ENCODE peak calls at places on chromosomes 6 and 20, in five cellular contexts. Q is K562, H is HepG2, P is SK-N-SH, X is GM12878. N is an unnamed sample.

GRCh38 chr20:49245921-49246740 is 26.9 kb downstream of the DDX27 start:
- DNase-seq in Q (peak), H (peak), X (no peak), P (peak), N (no peak)

GRCh38 chr6:37038297-37039198 is 33.1 kb downstream of the FGD2 start:
- DNase-seq in Q (peak), P (peak), H (no peak), X (no peak), N (no peak)

GRCh38 chr6:135322427-135323201 is 141.5 kb downstream of the MYB start:
- DNase-seq in X (peak), H (no peak), Q (no peak), P (no peak), N (no peak)

GRCh38 chr6:160137989-160138835 is 16.6 kb downstream of the SLC22A1 start:
- DNase-seq in P (peak), X (peak), Q (peak), H (peak), N (no peak)

GRCh38 chr6:44800171-44800671 is 412.7 kb downstream of the CDC5L start:
- DNase-seq in H (peak), Q (no peak), X (no peak), P (no peak), N (no peak)

GRCh38 chr6:151807513-151808330 is at the start of gene ESR1:
- DNase-seq in P (peak), H (no peak), X (no peak), Q (no peak), N (peak)

GRCh38 chr6:159416891-159417540 is 247.8 kb downstream of the FNDC1 start:
- DNase-seq in H (no peak), Q (no peak), P (no peak), X (no peak), N (no peak)

GRCh38 chr6:113734886-113735481 is 122.2 kb upstream of the MARCKS start:
- DNase-seq in X (no peak), P (no peak), H (no peak), Q (no peak), N (no peak)

GRCh38 chr6:91653324-91653723 is 1066.5 kb upstream of the MAP3K7 start:
- DNase-seq in P (no peak), Q (no peak), X (no peak), H (no peak), N (no peak)

GRCh38 chr20:63434599-63435378 is 37.7 kb downstream of the KCNQ2 start:
- DNase-seq in H (peak), Q (peak), P (peak), X (peak), N (peak)

GRCh38 chr20:42886046-42886445 is 303.7 kb downstream of the PTPRT start:
- DNase-seq in X (no peak), Q (no peak), P (no peak), H (no peak), N (no peak)

GRCh38 chr6:158229823-158230222 is 61.7 kb downstream of the GTF2H5 start:
- DNase-seq in P (no peak), H (no peak), X (no peak), Q (no peak), N (no peak)

GRCh38 chr6:137571854-137572253 is 77.7 kb upstream of the OLIG3 start:
- DNase-seq in Q (peak), P (peak), X (no peak), H (peak), N (peak)

GRCh38 chr6:186221-186965 is 105.9 kb upstream of the DUSP22 start:
- DNase-seq in P (no peak), X (no peak), Q (no peak), H (peak), N (no peak)

GRCh38 chr6:93727447-93727846 is 308.1 kb upstream of the EPHA7 start:
- DNase-seq in H (no peak), P (no peak), X (no peak), Q (no peak), N (no peak)

DNA sequence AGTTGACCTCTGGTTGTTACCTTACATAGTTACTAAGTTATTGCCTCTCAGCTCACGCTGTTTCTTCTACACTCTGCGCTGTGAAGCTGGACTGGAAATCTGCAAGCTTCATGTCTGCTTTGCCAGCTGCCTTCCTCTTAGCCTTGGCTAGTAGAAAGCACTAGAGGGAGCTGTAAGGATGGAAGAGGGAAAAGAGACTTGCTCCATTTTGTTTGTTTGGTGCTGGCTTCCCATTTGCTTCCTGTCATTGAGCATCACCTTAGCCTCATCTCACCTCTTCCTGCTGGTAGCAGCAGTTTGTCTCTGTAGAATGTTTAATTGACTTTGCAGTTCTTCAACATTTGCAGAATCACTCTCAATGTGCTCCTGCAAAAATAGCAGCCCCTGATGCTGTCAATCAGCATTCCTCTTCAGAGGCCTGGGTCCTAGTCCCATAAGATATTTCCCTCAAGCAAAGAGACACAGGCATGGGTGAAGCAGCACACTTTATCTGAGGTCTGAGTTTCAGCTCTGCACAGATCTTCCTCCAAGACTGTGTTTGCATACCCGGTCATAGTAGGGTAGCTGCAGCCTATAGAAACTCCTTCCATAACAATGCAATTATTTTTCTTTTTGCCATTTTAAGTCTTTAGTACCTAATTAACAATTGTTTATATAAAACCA is 302.2 kb upstream of the EPHA7 start:
- DNase-seq in X (no peak), H (peak), Q (no peak), P (no peak), N (peak)
- TF ChIP-seq YY1 in X (no peak), H (no peak), Q (no peak), P (no peak), N (peak)

GRCh38 chr6:11414564-11414963 is 123.0 kb upstream of the TMEM170B start:
- DNase-seq in P (no peak), X (peak), H (peak), Q (no peak), N (no peak)

GRCh38 chr6:11413728-11414127 is 123.8 kb upstream of the TMEM170B start:
- DNase-seq in X (no peak), Q (no peak), H (no peak), P (no peak), N (no peak)

GRCh38 chr6:11419763-11420453 is 117.6 kb upstream of the TMEM170B start:
- DNase-seq in Q (no peak), H (no peak), X (no peak), P (no peak), N (no peak)

GRCh38 chr6:11416936-11417576 is 120.5 kb upstream of the TMEM170B start:
- DNase-seq in X (no peak), P (no peak), Q (no peak), H (no peak), N (no peak)

GRCh38 chr6:11418290-11418905 is 119.2 kb upstream of the TMEM170B start:
- DNase-seq in H (no peak), Q (no peak), X (no peak), P (no peak), N (no peak)
- TF ChIP-seq RFX5 in H (no peak), Q (no peak), X (no peak), P (no peak), N (no peak)

DNA sequence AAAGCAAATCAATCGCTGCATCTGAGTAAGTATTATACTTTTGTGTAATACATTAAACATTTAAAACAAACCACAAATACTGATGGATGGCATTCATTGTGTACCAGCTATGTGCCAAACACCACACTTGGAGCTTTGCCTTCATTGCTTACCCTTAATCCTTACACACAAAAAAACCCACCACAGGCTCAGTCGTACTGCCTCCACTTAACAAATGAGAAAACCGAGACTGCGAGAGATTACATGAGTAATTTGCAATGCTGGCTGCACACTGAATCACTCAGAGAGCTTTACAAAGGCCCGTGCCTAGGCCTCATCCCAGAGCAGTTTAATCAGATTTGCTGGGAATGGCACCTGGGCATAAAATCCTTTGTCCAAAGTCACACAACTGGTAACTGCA is 130.5 kb downstream of the EDN1 start:
- DNase-seq in P (no peak), X (no peak), H (no peak), Q (no peak), N (no peak)
- TF ChIP-seq YY1 in P (no peak), X (no peak), H (no peak), Q (no peak), N (no peak)

GRCh38 chr6:95120984-95121383 is 456.4 kb upstream of the MANEA start:
- DNase-seq in H (no peak), P (no peak), Q (no peak), X (no peak), N (no peak)

GRCh38 chr6:95119927-95120326 is 457.4 kb upstream of the MANEA start:
- DNase-seq in P (no peak), Q (no peak), H (no peak), X (no peak), N (no peak)

DNA sequence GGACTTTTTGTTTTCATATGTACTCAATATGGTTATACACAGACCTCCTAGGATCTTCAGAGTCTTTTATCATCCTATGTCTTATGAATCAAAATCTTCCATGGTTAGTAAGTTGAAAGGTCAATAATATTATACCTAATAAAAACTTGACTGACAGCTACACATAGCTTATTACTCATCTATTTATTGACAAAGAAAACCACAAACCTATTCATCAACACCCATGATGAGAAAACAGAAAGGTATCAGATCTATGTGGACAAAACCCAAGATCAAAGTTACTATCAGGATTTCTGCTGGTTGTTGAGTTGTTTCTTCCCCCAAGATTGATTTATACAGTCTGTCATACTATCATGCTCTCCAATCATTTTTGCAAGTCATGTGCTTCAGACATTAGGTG is 460.1 kb upstream of the MANEA start:
- DNase-seq in P (no peak), X (no peak), H (no peak), Q (no peak), N (no peak)
- TF ChIP-seq RFX5 in P (no peak), X (no peak), H (no peak), Q (no peak), N (no peak)

DNA sequence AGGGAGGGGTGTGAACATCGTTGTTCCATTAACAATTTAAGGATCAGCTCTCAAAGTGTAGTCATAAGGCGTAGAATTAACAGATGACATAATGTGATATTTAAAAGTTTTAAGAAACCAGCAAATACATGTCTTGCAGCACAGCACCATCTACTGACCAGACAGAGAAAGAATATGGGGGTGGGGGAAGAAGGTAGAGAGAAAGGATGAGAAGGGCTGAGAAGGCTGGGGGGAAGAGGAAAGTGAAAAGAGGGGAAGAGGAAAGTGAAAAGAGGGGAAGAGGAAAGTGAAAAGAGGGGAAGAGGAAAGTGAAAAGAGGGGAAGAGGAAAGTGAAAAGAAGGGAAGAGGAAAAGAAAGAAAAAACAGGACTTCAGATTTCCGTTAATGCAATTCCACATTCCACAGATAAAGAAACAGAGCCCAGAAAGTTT is 80.9 kb downstream of the HAO1 start:
- DNase-seq in X (peak), H (peak), Q (no peak), P (peak), N (no peak)
- TF ChIP-seq YY1 in X (no peak), H (no peak), Q (no peak), P (no peak), N (no peak)

DNA sequence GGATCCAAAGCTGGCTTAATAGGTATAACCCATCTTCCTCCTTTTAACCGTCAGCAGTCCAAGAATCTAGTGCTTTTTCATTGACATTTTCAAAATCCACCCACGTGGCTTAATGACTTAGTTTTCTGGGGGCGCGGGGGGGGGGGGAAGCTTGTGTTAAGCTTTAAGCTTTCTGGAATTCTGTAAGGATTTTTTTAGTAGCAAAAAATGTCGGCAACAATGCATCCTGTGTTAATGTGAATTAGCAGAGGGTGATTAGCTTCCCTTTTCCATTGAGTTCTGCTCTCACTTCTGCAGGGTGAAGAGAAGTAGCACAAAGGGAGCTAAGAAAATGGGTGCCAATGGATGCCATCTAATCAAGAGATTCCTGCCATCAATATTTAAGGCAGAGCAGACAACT is 348.2 kb downstream of the SAMD5 start:
- DNase-seq in Q (no peak), X (no peak), H (no peak), P (no peak), N (no peak)
- TF ChIP-seq RFX5 in Q (no peak), X (no peak), H (no peak), P (no peak), N (no peak)

GRCh38 chr20:37816726-37817125 is 86.2 kb upstream of the VSTM2L start:
- DNase-seq in X (no peak), Q (no peak), P (peak), H (no peak), N (no peak)

GRCh38 chr20:37821691-37822655 is 81.0 kb upstream of the VSTM2L start:
- DNase-seq in H (no peak), X (no peak), Q (no peak), P (no peak), N (no peak)

GRCh38 chr20:37810027-37810426 is 92.9 kb upstream of the VSTM2L start:
- DNase-seq in H (no peak), X (no peak), Q (no peak), P (no peak), N (no peak)

DNA sequence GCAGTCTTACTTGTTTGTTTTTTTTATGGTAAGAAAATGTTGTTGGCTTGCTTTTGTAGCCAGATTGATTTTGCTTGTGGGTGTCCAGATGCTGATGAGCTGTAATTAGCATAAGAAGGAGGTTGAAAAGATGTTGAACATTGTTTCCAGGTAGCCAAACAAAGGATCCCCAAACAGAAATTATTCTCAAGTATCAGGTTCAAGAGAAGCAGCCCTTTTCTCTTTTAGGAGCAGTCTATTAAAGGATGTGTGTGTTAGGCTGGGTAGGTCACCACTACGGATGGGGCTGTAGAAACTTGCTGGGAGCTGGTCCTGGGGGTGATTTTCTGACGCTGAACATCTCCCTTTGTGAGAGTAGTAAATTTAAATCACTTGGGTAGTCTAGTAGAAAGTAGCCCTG is 86.9 kb upstream of the VSTM2L start:
- DNase-seq in Q (no peak), H (no peak), X (no peak), P (no peak), N (peak)
- TF ChIP-seq YY1 in Q (no peak), H (no peak), X (no peak), P (no peak), N (no peak)

GRCh38 chr6:5754904-5755303 is 251.8 kb downstream of the NRN1 start:
- DNase-seq in Q (no peak), H (no peak), P (no peak), X (no peak), N (no peak)
- TF ChIP-seq RFX5 in Q (no peak), H (no peak), P (no peak), X (no peak), N (no peak)

DNA sequence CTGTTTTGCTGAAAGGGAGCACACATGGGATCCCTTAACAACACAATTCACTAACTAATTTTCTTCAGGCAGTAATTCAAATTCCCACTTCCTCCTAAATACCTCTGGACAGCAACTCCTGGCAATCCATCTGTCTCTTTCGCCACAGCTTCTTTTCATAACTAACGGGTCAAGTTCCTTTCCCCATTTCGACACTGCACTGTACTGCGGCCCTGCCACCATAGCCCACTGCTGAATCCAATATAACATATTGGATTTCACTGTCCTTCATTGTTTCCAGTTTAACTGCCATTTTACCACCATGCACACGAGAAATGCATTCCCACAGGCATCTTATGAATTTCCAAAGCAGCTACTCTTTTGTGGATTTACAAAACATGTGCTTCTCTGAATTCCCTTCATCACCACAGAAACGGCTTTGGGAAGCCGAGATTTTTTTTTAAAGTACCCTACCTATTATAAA is 1.4 kb downstream of the NUDT3 start:
- DNase-seq in H (peak), P (peak), X (no peak), Q (no peak), N (no peak)
- TF ChIP-seq YY1 in H (peak), P (peak), X (no peak), Q (no peak), N (no peak)

DNA sequence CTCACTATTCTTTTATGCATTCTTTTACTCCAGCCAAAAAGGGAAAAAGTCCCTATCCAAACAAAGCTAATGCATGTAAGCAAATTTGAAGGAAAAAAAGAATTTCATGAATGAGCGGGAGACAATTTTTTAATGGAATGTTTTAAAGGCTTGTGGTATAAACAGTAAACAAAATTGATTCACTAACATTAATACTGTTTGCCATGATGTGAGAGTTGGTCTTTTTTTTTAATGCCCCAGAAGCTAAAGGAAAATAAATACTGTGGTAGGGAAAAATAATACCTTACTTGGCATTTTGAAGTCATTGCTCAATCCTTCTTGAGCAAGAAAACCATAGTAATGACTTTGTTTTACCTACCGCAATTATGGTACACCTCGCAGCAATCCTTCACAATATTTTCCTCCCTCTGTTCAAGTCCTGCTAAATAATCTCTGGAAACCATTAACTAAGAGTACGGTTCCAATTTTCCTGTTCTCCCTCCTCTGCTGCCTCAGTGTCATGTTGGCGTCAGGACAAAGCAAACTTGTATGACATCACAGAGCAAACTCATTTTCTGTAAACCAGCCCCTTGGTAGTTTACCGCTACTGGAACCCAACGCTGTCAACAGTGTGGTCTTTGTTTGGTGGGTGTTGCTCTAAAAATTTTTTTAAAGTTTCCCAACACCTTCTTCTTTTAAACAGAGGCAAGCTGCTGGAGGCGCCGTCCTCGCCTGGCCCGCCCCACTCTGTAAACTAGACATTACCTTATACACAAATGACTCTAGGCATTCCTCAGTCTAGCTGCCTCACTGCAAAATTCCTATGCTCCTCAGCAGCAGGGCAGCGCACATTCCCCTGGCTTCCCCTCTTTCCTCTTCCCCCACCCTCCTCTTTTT is 78.8 kb downstream of the BACH2 start:
- DNase-seq in Q (peak), H (peak), X (no peak), P (no peak), N (peak)
- TF ChIP-seq RFX5 in Q (no peak), H (no peak), X (no peak), P (no peak), N (no peak)

N was measured in H1.